ENCODE peak calls at places on chromosomes 2 and 18, in seven cellular contexts. Y is K562, W is MM.1S, R is fibroblast of the conjunctiva, D is endothelial cell, B is epithelial cell of esophagus, F is GM20000. N is an unnamed sample.

GRCh38 chr2:229675569-229675968 is 38.8 kb downstream of the DNER start:
- DNase-seq in F (no peak), W (no peak), R (no peak), B (no peak), D (no peak), Y (no peak), N (no peak)

GRCh38 chr2:95759481-95760246 is 167.9 kb downstream of the TRIM43 start:
- DNase-seq in R (no peak), W (no peak), Y (no peak), D (no peak), F (no peak), B (no peak), N (no peak)

GRCh38 chr2:124050833-124051497 is 25.9 kb downstream of the CNTNAP5 start:
- DNase-seq in Y (no peak), D (no peak), F (no peak), W (no peak), B (no peak), R (no peak), N (no peak)

GRCh38 chr2:191069606-191070005 is 55.6 kb upstream of the STAT1 start:
- DNase-seq in D (no peak), R (no peak), B (no peak), Y (no peak), W (no peak), F (no peak), N (no peak)

GRCh38 chr18:71899707-71900483 is 644.2 kb downstream of the CBLN2 start:
- DNase-seq in B (no peak), F (no peak), W (no peak), Y (no peak), R (no peak), D (no peak), N (no peak)

GRCh38 chr2:64819774-64820688 is 166.3 kb upstream of the SERTAD2 start:
- DNase-seq in B (no peak), W (peak; percentile 49), F (peak; percentile 53), D (no peak), R (no peak), Y (no peak), N (no peak)

GRCh38 chr2:113158884-113159553 is 14.8 kb upstream of the PSD4 start:
- DNase-seq in D (no peak), W (no peak), F (no peak), R (peak; percentile 48), Y (no peak), B (no peak), N (no peak)

GRCh38 chr2:172095905-172096660 is 6.6 kb downstream of the DLX2 start:
- DNase-seq in R (no peak), D (no peak), B (no peak), F (peak; percentile 60), W (no peak), Y (no peak), N (no peak)

GRCh38 chr2:10000541-10000940 is 42.8 kb upstream of the KLF11 start:
- DNase-seq in F (no peak), R (no peak), B (no peak), D (no peak), Y (no peak), W (no peak), N (no peak)

GRCh38 chr2:237045449-237045848 is 40.2 kb upstream of the COPS8 start:
- DNase-seq in Y (no peak), D (no peak), F (no peak), R (peak; percentile 6), B (peak; percentile 25), W (no peak), N (no peak)

GRCh38 chr2:74573747-74574562 is 19.4 kb downstream of the DOK1 start:
- DNase-seq in Y (no peak), D (no peak), F (peak; percentile 48), R (peak; percentile 47), B (peak; percentile 77), W (peak; percentile 78), N (no peak)

GRCh38 chr18:46264255-46264654 is 160.1 kb downstream of the HAUS1 start:
- DNase-seq in B (peak; percentile 36), F (no peak), R (no peak), D (no peak), W (no peak), Y (peak; percentile 13), N (no peak)

GRCh38 chr18:59639821-59640220 is 57.4 kb downstream of the CCBE1 start:
- DNase-seq in R (no peak), Y (no peak), B (no peak), W (no peak), F (no peak), D (no peak), N (no peak)

GRCh38 chr2:239297142-239298125 is 103.4 kb downstream of the HDAC4 start:
- DNase-seq in D (no peak), Y (no peak), W (no peak), B (no peak), F (no peak), R (no peak), N (no peak)

GRCh38 chr2:180472133-180472532 is 465.0 kb upstream of the CWC22 start:
- DNase-seq in B (no peak), Y (no peak), W (no peak), F (no peak), D (no peak), R (peak; percentile 32), N (no peak)

GRCh38 chr2:187302146-187302545 is 145.9 kb downstream of the CALCRL start:
- DNase-seq in F (no peak), R (peak; percentile 9), W (no peak), Y (no peak), B (no peak), D (no peak), N (no peak)

GRCh38 chr2:189181706-189182105 is 2.1 kb upstream of the COL5A2 start:
- DNase-seq in D (no peak), B (no peak), W (no peak), Y (no peak), R (no peak), F (no peak), N (no peak)

GRCh38 chr2:85181093-85181685 is 48.0 kb downstream of the TCF7L1 start:
- DNase-seq in R (no peak), W (no peak), D (peak; percentile 45), B (no peak), Y (no peak), F (no peak), N (no peak)

GRCh38 chr18:62187543-62188378 is 706 bp downstream of the RELCH start:
- DNase-seq in F (peak; percentile 12), R (no peak), B (peak; percentile 39), W (peak; percentile 21), D (peak; percentile 21), Y (peak; percentile 10), N (peak; percentile 3)

GRCh38 chr2:69677914-69678313 is 34.4 kb upstream of the AAK1 start:
- DNase-seq in W (no peak), D (no peak), R (no peak), B (no peak), Y (no peak), F (no peak), N (no peak)

GRCh38 chr2:2542966-2543555 is 212.0 kb upstream of the MYT1L start:
- DNase-seq in D (no peak), F (no peak), B (no peak), W (no peak), R (no peak), Y (peak; percentile 27), N (no peak)

GRCh38 chr18:12621737-12622306 is 36.1 kb downstream of the SPIRE1 start:
- DNase-seq in D (no peak), Y (peak; percentile 43), R (no peak), B (peak; percentile 83), W (no peak), F (no peak), N (no peak)